ENCODE peak calls at places on chromosomes 5 and 9, in five cellular contexts. I is GM23248; O is heart right ventricle; Z is heart left ventricle; R is CD4-positive, alpha-beta memory T cell. C is an unnamed sample.
A peak's percentile ranks its signal among the peaks of the same experiment; 100 is the strongest.

GRCh38 chr5:170246471-170246870 is 13.7 kb downstream of the C5orf58 start:
- DNase-seq in O (no peak), I (no peak), R (no peak), Z (no peak), C (no peak)

GRCh38 chr9:133991964-133992779 is at the start of gene VAV2:
- DNase-seq in Z (peak; percentile 86), R (peak; percentile 22), O (peak; percentile 55), I (peak; percentile 77), C (peak; percentile 62)

GRCh38 chr9:123131258-123131657 is 97.8 kb downstream of the GPR21 start:
- DNase-seq in R (no peak), I (peak; percentile 41), O (no peak), Z (no peak), C (no peak)

GRCh38 chr5:121366515-121366914 is 485.2 kb upstream of the FTMT start:
- DNase-seq in Z (no peak), I (peak; percentile 63), R (no peak), O (no peak), C (peak; percentile 69)

GRCh38 chr5:6676702-6677101 is 36.5 kb upstream of the TENT4A start:
- DNase-seq in I (peak; percentile 49), Z (no peak), R (no peak), O (no peak), C (no peak)

GRCh38 chr9:110148868-110149267 is 59.1 kb downstream of the C9orf152 start:
- DNase-seq in I (peak; percentile 63), O (no peak), R (no peak), Z (peak; percentile 53), C (no peak)

GRCh38 chr9:113943112-113944009 is 67.3 kb downstream of the ZNF618 start:
- DNase-seq in O (no peak), R (no peak), Z (no peak), I (no peak), C (no peak)

GRCh38 chr9:92728831-92729734 is 35.5 kb downstream of the BICD2 start:
- DNase-seq in Z (peak; percentile 60), I (peak; percentile 60), O (no peak), R (no peak), C (no peak)

GRCh38 chr5:171660438-171660837 is 125.2 kb upstream of the SMIM23 start:
- DNase-seq in R (no peak), O (no peak), I (no peak), Z (no peak), C (no peak)

GRCh38 chr9:114516913-114517312 is 11.6 kb upstream of the WHRN start:
- DNase-seq in Z (no peak), O (no peak), I (peak; percentile 76), R (no peak), C (no peak)

GRCh38 chr9:14248149-14248548 is 65.8 kb downstream of the NFIB start:
- DNase-seq in O (no peak), I (no peak), R (no peak), Z (no peak), C (no peak)

GRCh38 chr5:91177639-91178038 is 205.5 kb downstream of the ARRDC3 start:
- DNase-seq in R (no peak), Z (no peak), I (peak; percentile 50), O (no peak), C (no peak)

GRCh38 chr9:116585896-116586295 is 101.2 kb upstream of the TRIM32 start:
- DNase-seq in Z (no peak), I (peak; percentile 57), R (no peak), O (no peak), C (no peak)

GRCh38 chr5:15799612-15800011 is 299.6 kb downstream of the FBXL7 start:
- DNase-seq in R (no peak), O (no peak), Z (no peak), I (no peak), C (no peak)

GRCh38 chr9:99966720-99967119 is 60.3 kb downstream of the STX17 start:
- DNase-seq in R (no peak), Z (no peak), I (no peak), O (no peak), C (no peak)

GRCh38 chr9:86977205-86977835 is 30.0 kb upstream of the GAS1 start:
- DNase-seq in O (no peak), R (no peak), I (peak; percentile 74), Z (no peak), C (no peak)

GRCh38 chr5:107889387-107889786 is 218.7 kb upstream of the EFNA5 start:
- DNase-seq in O (no peak), Z (no peak), I (no peak), R (no peak), C (no peak)

GRCh38 chr5:91556-92263 is at the start of gene PLEKHG4B:
- DNase-seq in Z (peak; percentile 43), O (no peak), I (peak; percentile 26), R (no peak), C (peak; percentile 20)

GRCh38 chr5:112738180-112738560 is 485 bp downstream of the APC start:
- DNase-seq in O (no peak), Z (no peak), I (peak; percentile 57), R (no peak), C (peak; percentile 6)

GRCh38 chr5:6818594-6819512 is 105.6 kb downstream of the TENT4A start:
- DNase-seq in I (peak; percentile 14), R (no peak), Z (no peak), O (no peak), C (no peak)

GRCh38 chr5:151699071-151699901 is 12.6 kb upstream of the SPARC start:
- DNase-seq in O (peak; percentile 77), R (no peak), Z (peak; percentile 83), I (peak; percentile 98), C (peak; percentile 58)

GRCh38 chr9:94869415-94869838 is 142.9 kb downstream of the AOPEP start:
- DNase-seq in O (no peak), R (no peak), I (peak; percentile 81), Z (no peak), C (no peak)

GRCh38 chr9:14497476-14497875 is 183.5 kb upstream of the NFIB start:
- DNase-seq in Z (no peak), I (peak; percentile 17), R (no peak), O (no peak), C (no peak)

GRCh38 chr5:168359820-168360460 is 68.5 kb downstream of the WWC1 start:
- DNase-seq in R (no peak), I (no peak), O (no peak), Z (no peak), C (no peak)

GRCh38 chr5:107513337-107514125 is 157.2 kb downstream of the EFNA5 start:
- DNase-seq in I (no peak), Z (no peak), O (no peak), R (no peak), C (no peak)

GRCh38 chr9:131875828-131876485 is 136.1 kb upstream of the RAPGEF1 start:
- DNase-seq in I (peak; percentile 62), O (no peak), R (no peak), Z (no peak), C (no peak)

GRCh38 chr5:138148811-138149210 is 9.6 kb upstream of the NME5 start:
- DNase-seq in Z (no peak), R (no peak), I (peak; percentile 90), O (peak; percentile 40), C (peak; percentile 21)

GRCh38 chr9:15999422-16000339 is 446.8 kb downstream of the CCDC171 start:
- DNase-seq in O (peak; percentile 12), R (no peak), Z (no peak), I (peak; percentile 95), C (peak; percentile 70)

GRCh38 chr9:96556701-96557461 is 62.8 kb downstream of the CDC14B start:
- DNase-seq in O (peak; percentile 27), Z (no peak), R (no peak), I (peak; percentile 75), C (no peak)

DNA sequence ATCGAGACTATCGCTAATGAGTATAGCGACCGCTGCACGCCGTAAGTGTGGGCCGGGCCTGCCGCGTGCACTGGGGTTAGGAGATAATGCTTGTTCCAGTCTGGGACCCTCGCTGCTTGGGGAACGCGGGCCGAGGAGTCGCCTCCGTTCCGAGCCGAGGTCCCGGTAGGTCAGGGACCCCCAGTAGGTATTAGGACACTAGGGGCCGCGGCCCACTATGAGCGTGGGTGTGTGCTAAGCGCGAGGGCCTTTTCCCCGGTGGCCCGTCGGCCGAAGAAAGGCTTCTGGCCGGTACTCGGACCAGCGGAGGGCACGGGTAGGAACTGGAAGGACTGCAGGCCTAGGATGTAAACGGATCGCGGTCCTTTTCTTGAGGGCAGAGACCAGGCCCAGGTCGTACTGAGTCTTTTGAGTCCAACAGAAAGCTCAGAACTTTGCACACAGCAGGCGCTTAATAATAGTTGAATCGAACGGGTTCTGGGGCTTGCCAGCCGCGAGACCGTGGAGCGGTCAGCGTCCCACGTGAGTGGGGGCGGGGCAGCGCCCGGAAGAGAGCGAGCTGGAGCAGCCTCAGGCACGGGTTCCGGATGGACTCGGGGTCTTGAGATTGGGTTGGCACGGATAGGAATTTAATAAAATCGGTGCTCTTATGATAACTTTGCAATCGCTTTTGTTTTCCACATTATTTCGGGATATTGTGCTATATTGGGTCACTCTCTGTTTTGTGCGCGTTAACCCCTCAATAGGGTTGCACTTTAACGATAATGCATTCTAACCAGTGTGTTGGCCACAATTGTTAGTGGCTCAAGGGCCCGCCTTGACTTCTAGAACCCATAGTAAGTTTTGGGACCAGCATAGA is 733 bp downstream of the HSPA4 start:
- DNase-seq in I (peak; percentile 84), R (peak; percentile 29), O (peak; percentile 41), Z (peak; percentile 80), C (peak; percentile 55)
- H3K4me3 ChIP-seq in I (peak overlapping the region; percentile 88), R (peak overlapping the region; percentile 97), O (peak overlapping the region; percentile 83), Z (peak overlapping the region; percentile 77), C (peak overlapping the region; percentile 92)

GRCh38 chr5:131814990-131815389 is 18.2 kb upstream of the FNIP1 start:
- DNase-seq in Z (no peak), O (no peak), I (peak; percentile 68), R (no peak), C (peak; percentile 71)

GRCh38 chr5:131812371-131813160 is 15.7 kb upstream of the FNIP1 start:
- DNase-seq in Z (no peak), I (peak; percentile 16), O (no peak), R (no peak), C (no peak)

DNA sequence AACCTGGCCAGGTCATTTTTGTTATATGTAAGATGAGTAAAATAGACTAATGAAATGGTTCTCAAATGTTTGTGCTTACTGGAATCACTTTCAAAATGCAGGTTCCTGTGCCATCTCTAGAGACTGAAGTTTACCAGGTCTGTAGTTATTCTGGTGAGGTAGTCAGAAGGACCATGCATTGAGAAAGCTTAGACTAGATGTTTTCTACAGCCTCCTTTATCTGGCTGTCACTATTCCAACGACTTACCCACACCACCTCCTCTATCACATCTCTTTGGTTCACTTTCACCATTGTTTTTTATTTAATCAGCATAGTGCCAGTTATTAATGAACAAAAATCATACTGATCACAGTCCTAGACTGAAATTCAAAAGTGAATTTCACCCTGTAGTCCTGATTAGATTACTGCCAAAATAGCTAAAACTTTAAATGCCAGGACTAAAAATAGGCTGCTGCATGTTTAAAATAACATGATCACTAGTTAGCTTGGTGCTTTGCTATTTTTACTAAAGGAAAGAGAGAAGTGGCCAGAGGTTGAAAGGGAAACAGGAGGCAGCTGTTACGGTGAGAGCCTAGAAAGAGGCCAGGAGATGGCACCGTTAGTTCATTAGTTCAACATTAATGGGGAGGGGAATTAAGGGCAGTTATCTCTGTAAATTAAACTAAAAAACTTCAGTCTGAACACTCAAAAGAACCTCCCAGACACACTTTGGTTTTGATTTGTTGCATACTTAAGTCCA is 13.9 kb upstream of the FNIP1 start:
- DNase-seq in I (peak; percentile 18), R (peak; percentile 18), O (no peak), Z (no peak), C (peak; percentile 8)
- H3K27ac ChIP-seq in I (no peak overlapping the region), R (no peak overlapping the region), O (peak overlapping the region; percentile 73), Z (peak overlapping the region; percentile 76), C (no peak overlapping the region)

GRCh38 chr5:14298126-14298847 is 155.1 kb downstream of the TRIO start:
- DNase-seq in O (no peak), Z (no peak), I (peak; percentile 70), R (no peak), C (peak; percentile 39)
- H3K36me3 ChIP-seq in O (peaks cover 67% of the 10 kb centered on the region), Z (peaks cover 48% of the 10 kb centered on the region), I (peaks cover 61% of the 10 kb centered on the region), R (no peaks in the 10 kb centered on the region), C (no peaks in the 10 kb centered on the region)

GRCh38 chr5:61805101-61805500 is 473.0 kb downstream of the ZSWIM6 start:
- DNase-seq in O (no peak), Z (no peak), R (no peak), I (peak; percentile 69), C (peak; percentile 21)
- H3K4me3 ChIP-seq in O (no peak overlapping the region), Z (no peak overlapping the region), R (no peak overlapping the region), I (no peak overlapping the region), C (no peak overlapping the region)

C was measured in A673.